ENCODE peak calls at places on chromosome 16, in seven cellular contexts. E, D, W, V, R, U and M are unnamed samples.
A peak's percentile ranks its signal among the peaks of the same experiment; 100 is the strongest.

GRCh38 chr16:51759329-51759728 is 608.3 kb upstream of the SALL1 start:
- DNase-seq in E (no peak), D (no peak), W (no peak), V (no peak), R (no peak), U (no peak), M (no peak)

GRCh38 chr16:3890091-3890490 is 9.6 kb upstream of the CREBBP start:
- DNase-seq in E (no peak), D (no peak), W (no peak), V (no peak), R (no peak), U (no peak), M (no peak)

GRCh38 chr16:21158208-21159110 is at the start of gene LDAF1:
- DNase-seq in E (peak; percentile 90), D (peak; percentile 96), W (peak; percentile 89), V (peak; percentile 67), R (no peak), U (peak; percentile 70), M (peak; percentile 85)

GRCh38 chr16:60636117-60636516 is 1400.1 kb downstream of the CDH8 start:
- DNase-seq in E (no peak), D (peak; percentile 48), W (peak; percentile 3), V (no peak), R (peak; percentile 19), U (no peak), M (no peak)

GRCh38 chr16:75566889-75567255 is 693 bp downstream of the GABARAPL2 start:
- DNase-seq in E (peak; percentile 57), D (peak; percentile 64), W (no peak), V (no peak), R (no peak), U (peak; percentile 10), M (no peak)

GRCh38 chr16:66921758-66922450 is 3.2 kb upstream of the CDH16 start:
- DNase-seq in E (no peak), D (peak; percentile 16), W (no peak), V (no peak), R (no peak), U (no peak), M (no peak)

GRCh38 chr16:82177555-82177954 is 7.5 kb upstream of the MPHOSPH6 start:
- DNase-seq in E (no peak), D (no peak), W (no peak), V (no peak), R (no peak), U (no peak), M (no peak)

GRCh38 chr16:49592507-49593422 is 219.2 kb downstream of the C16orf78 start:
- DNase-seq in E (peak; percentile 44), D (peak; percentile 85), W (no peak), V (peak; percentile 56), R (no peak), U (peak; percentile 19), M (peak; percentile 61)

GRCh38 chr16:28136751-28137434 is 73.4 kb upstream of the GSG1L start:
- DNase-seq in E (no peak), D (no peak), W (no peak), V (no peak), R (no peak), U (no peak), M (peak; percentile 12)

GRCh38 chr16:10121496-10121895 is 60.7 kb downstream of the GRIN2A start:
- DNase-seq in E (no peak), D (no peak), W (no peak), V (no peak), R (peak; percentile 26), U (peak; percentile 95), M (no peak)

GRCh38 chr16:51550785-51551184 is 399.7 kb upstream of the SALL1 start:
- DNase-seq in E (no peak), D (no peak), W (no peak), V (no peak), R (no peak), U (no peak), M (no peak)

GRCh38 chr16:53071748-53072301 is 17.0 kb downstream of the CHD9 start:
- DNase-seq in E (no peak), D (no peak), W (no peak), V (no peak), R (no peak), U (peak; percentile 28), M (peak; percentile 84)

DNA sequence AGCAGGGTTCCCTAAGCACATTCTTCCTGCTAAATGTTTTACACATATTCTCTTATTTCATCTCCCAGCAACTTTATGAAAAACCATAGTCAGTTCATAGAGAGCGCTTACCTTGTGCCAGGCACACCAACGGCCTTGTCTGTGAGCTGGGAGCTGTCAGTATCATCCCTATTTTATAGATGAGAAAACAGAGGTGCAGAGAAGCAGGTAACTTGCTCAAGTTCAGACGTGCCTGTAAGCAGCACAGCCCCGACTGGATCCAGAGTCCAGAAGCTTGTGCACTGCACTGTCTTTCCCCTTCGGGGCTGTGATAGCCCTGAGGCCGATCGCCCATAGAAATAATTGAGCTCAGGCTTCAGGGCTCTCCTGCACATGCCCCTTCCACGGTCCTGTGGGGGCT is 6.2 kb downstream of the AQP8 start:
- DNase-seq in E (no peak), D (no peak), W (no peak), V (no peak), R (no peak), U (no peak), M (no peak)
- H3K4me1 ChIP-seq in E (no peaks in the 10 kb centered on the region), D (no peaks in the 10 kb centered on the region), W (no peaks in the 10 kb centered on the region), V (no peaks in the 10 kb centered on the region), R (no peaks in the 10 kb centered on the region), U (no peaks in the 10 kb centered on the region), M (no peaks in the 10 kb centered on the region)

GRCh38 chr16:67933805-67934204 is 2.1 kb upstream of the CTRL start:
- DNase-seq in E (no peak), D (no peak), W (no peak), V (no peak), R (no peak), U (no peak), M (no peak)
- H3K4me3 ChIP-seq in E (peak overlapping the region; percentile 85), D (no peak overlapping the region), W (no peak overlapping the region), V (no peak overlapping the region), R (no peak overlapping the region), U (no peak overlapping the region), M (no peak overlapping the region)

GRCh38 chr16:84115919-84116719 is 623 bp downstream of the MBTPS1 start:
- DNase-seq in E (peak; percentile 91), D (no peak), W (no peak), V (no peak), R (no peak), U (peak; percentile 56), M (peak; percentile 72)
- H2AFZ ChIP-seq in E (peak overlapping the region; percentile 95), D (peak overlapping the region; percentile 95), W (peak overlapping the region; percentile 77), V (peak overlapping the region; percentile 92), R (peak overlapping the region; percentile 77), U (peak overlapping the region; percentile 33), M (peak overlapping the region; percentile 75)

GRCh38 chr16:85615014-85615851 is 2.1 kb downstream of the GSE1 start:
- DNase-seq in E (peak; percentile 68), D (peak; percentile 72), W (peak; percentile 93), V (peak; percentile 69), R (peak; percentile 63), U (no peak), M (no peak)
- H3K4me1 ChIP-seq in E (peaks cover 54% of the 10 kb centered on the region), D (peaks cover 34% of the 10 kb centered on the region), W (peaks cover 24% of the 10 kb centered on the region), V (peaks cover 35% of the 10 kb centered on the region), R (peaks cover 37% of the 10 kb centered on the region), U (peaks cover 17% of the 10 kb centered on the region), M (peaks cover 57% of the 10 kb centered on the region)